ENCODE peak calls at places on chromosomes 4 and X, in eight cellular contexts. One of them, this sample, is unnamed.

GRCh38 chr4:94508841-94509240 is 57.1 kb downstream of the PDLIM5 start:
- DNase-seq in AG10803: peak
- DNase-seq in IMR-90: no peak
- DNase-seq in foreskin fibroblast: peak
- DNase-seq in Panc1: no peak
- DNase-seq in upper lobe of right lung: no peak
- DNase-seq in hepatocyte: no peak
- DNase-seq in cardiac muscle cell: no peak
- DNase-seq in this sample: no peak

GRCh38 chr4:173386751-173387150 is 12.2 kb downstream of the SCRG1 start:
- DNase-seq in AG10803: no peak
- DNase-seq in foreskin fibroblast: no peak
- DNase-seq in IMR-90: no peak
- DNase-seq in hepatocyte: no peak
- DNase-seq in upper lobe of right lung: no peak
- DNase-seq in Panc1: no peak
- DNase-seq in cardiac muscle cell: no peak
- DNase-seq in this sample: no peak

GRCh38 chr4:57023104-57023503 is 44.4 kb downstream of the POLR2B start:
- DNase-seq in AG10803: peak
- DNase-seq in hepatocyte: no peak
- DNase-seq in foreskin fibroblast: peak
- DNase-seq in IMR-90: peak
- DNase-seq in upper lobe of right lung: no peak
- DNase-seq in Panc1: no peak
- DNase-seq in cardiac muscle cell: no peak
- DNase-seq in this sample: peak

GRCh38 chr4:113248320-113248719 is 198.9 kb downstream of the ANK2 start:
- DNase-seq in upper lobe of right lung: no peak
- DNase-seq in Panc1: no peak
- DNase-seq in foreskin fibroblast: no peak
- DNase-seq in hepatocyte: no peak
- DNase-seq in AG10803: no peak
- DNase-seq in cardiac muscle cell: peak
- DNase-seq in IMR-90: no peak
- DNase-seq in this sample: no peak

GRCh38 chrX:124895947-124896346 is 423.7 kb upstream of the TEX13C start:
- DNase-seq in IMR-90: no peak
- DNase-seq in Panc1: no peak
- DNase-seq in AG10803: no peak
- DNase-seq in cardiac muscle cell: no peak
- DNase-seq in foreskin fibroblast: no peak
- DNase-seq in hepatocyte: no peak
- DNase-seq in upper lobe of right lung: no peak
- DNase-seq in this sample: no peak

GRCh38 chr4:148284526-148285193 is 157.6 kb downstream of the NR3C2 start:
- DNase-seq in cardiac muscle cell: peak
- DNase-seq in foreskin fibroblast: peak
- DNase-seq in Panc1: no peak
- DNase-seq in upper lobe of right lung: no peak
- DNase-seq in IMR-90: no peak
- DNase-seq in hepatocyte: no peak
- DNase-seq in AG10803: no peak
- DNase-seq in this sample: no peak

GRCh38 chrX:826448-826847 is 195.9 kb downstream of the SHOX start:
- DNase-seq in foreskin fibroblast: peak
- DNase-seq in hepatocyte: no peak
- DNase-seq in Panc1: no peak
- DNase-seq in upper lobe of right lung: no peak
- DNase-seq in cardiac muscle cell: no peak
- DNase-seq in IMR-90: no peak
- DNase-seq in AG10803: no peak
- DNase-seq in this sample: no peak

GRCh38 chrX:95889279-95889678 is 795.4 kb upstream of the DIAPH2 start:
- DNase-seq in Panc1: no peak
- DNase-seq in upper lobe of right lung: no peak
- DNase-seq in hepatocyte: no peak
- DNase-seq in AG10803: no peak
- DNase-seq in cardiac muscle cell: no peak
- DNase-seq in foreskin fibroblast: no peak
- DNase-seq in IMR-90: no peak
- DNase-seq in this sample: no peak

GRCh38 chr4:184649971-184650855 is 675 bp downstream of the PRIMPOL start:
- DNase-seq in upper lobe of right lung: no peak
- DNase-seq in hepatocyte: peak
- DNase-seq in cardiac muscle cell: peak
- DNase-seq in foreskin fibroblast: peak
- DNase-seq in Panc1: no peak
- DNase-seq in AG10803: peak
- DNase-seq in IMR-90: peak
- DNase-seq in this sample: no peak

GRCh38 chrX:40021647-40022046 is 76.1 kb downstream of the BCOR start:
- DNase-seq in IMR-90: no peak
- DNase-seq in cardiac muscle cell: no peak
- DNase-seq in Panc1: no peak
- DNase-seq in hepatocyte: no peak
- DNase-seq in AG10803: no peak
- DNase-seq in foreskin fibroblast: no peak
- DNase-seq in upper lobe of right lung: no peak
- DNase-seq in this sample: no peak

GRCh38 chr4:14792702-14793227 is 209.5 kb upstream of the CPEB2 start:
- DNase-seq in hepatocyte: no peak
- DNase-seq in IMR-90: no peak
- DNase-seq in cardiac muscle cell: no peak
- DNase-seq in upper lobe of right lung: no peak
- DNase-seq in AG10803: no peak
- DNase-seq in Panc1: no peak
- DNase-seq in foreskin fibroblast: no peak
- DNase-seq in this sample: no peak

GRCh38 chrX:136147966-136148365 is 633 bp downstream of the FHL1 start:
- DNase-seq in hepatocyte: no peak
- DNase-seq in foreskin fibroblast: peak
- DNase-seq in cardiac muscle cell: no peak
- DNase-seq in IMR-90: no peak
- DNase-seq in AG10803: no peak
- DNase-seq in Panc1: no peak
- DNase-seq in upper lobe of right lung: no peak
- DNase-seq in this sample: no peak

GRCh38 chrX:24395775-24396174 is 35.3 kb downstream of the SUPT20HL1 start:
- DNase-seq in hepatocyte: peak
- DNase-seq in AG10803: peak
- DNase-seq in upper lobe of right lung: no peak
- DNase-seq in IMR-90: peak
- DNase-seq in Panc1: peak
- DNase-seq in cardiac muscle cell: peak
- DNase-seq in foreskin fibroblast: peak
- DNase-seq in this sample: peak

GRCh38 chr4:3485011-3485881 is 22.1 kb downstream of the DOK7 start:
- DNase-seq in cardiac muscle cell: no peak
- DNase-seq in Panc1: no peak
- DNase-seq in foreskin fibroblast: no peak
- DNase-seq in upper lobe of right lung: no peak
- DNase-seq in hepatocyte: no peak
- DNase-seq in IMR-90: no peak
- DNase-seq in AG10803: no peak
- DNase-seq in this sample: no peak
- TF ChIP-seq CTCF in cardiac muscle cell: no peak
- TF ChIP-seq CTCF in Panc1: no peak
- TF ChIP-seq CTCF in foreskin fibroblast: no peak
- TF ChIP-seq CTCF in upper lobe of right lung: no peak
- TF ChIP-seq CTCF in hepatocyte: no peak
- TF ChIP-seq CTCF in IMR-90: no peak
- TF ChIP-seq CTCF in AG10803: no peak
- TF ChIP-seq CTCF in this sample: no peak

GRCh38 chrX:46587158-46587557 is 13.6 kb downstream of the CHST7 start:
- DNase-seq in upper lobe of right lung: no peak
- DNase-seq in Panc1: no peak
- DNase-seq in foreskin fibroblast: peak
- DNase-seq in cardiac muscle cell: no peak
- DNase-seq in IMR-90: peak
- DNase-seq in hepatocyte: no peak
- DNase-seq in AG10803: peak
- DNase-seq in this sample: no peak

GRCh38 chrX:46587753-46588171 is 14.2 kb downstream of the CHST7 start:
- DNase-seq in hepatocyte: no peak
- DNase-seq in cardiac muscle cell: no peak
- DNase-seq in IMR-90: no peak
- DNase-seq in AG10803: peak
- DNase-seq in foreskin fibroblast: peak
- DNase-seq in upper lobe of right lung: no peak
- DNase-seq in Panc1: no peak
- DNase-seq in this sample: no peak

GRCh38 chrX:46582964-46583363 is 9.4 kb downstream of the CHST7 start:
- DNase-seq in hepatocyte: no peak
- DNase-seq in foreskin fibroblast: peak
- DNase-seq in IMR-90: peak
- DNase-seq in Panc1: no peak
- DNase-seq in cardiac muscle cell: no peak
- DNase-seq in AG10803: peak
- DNase-seq in upper lobe of right lung: no peak
- DNase-seq in this sample: peak

GRCh38 chrX:46589977-46590723 is 16.6 kb downstream of the CHST7 start:
- DNase-seq in hepatocyte: no peak
- DNase-seq in IMR-90: peak
- DNase-seq in upper lobe of right lung: no peak
- DNase-seq in Panc1: no peak
- DNase-seq in cardiac muscle cell: no peak
- DNase-seq in AG10803: peak
- DNase-seq in foreskin fibroblast: peak
- DNase-seq in this sample: no peak

DNA sequence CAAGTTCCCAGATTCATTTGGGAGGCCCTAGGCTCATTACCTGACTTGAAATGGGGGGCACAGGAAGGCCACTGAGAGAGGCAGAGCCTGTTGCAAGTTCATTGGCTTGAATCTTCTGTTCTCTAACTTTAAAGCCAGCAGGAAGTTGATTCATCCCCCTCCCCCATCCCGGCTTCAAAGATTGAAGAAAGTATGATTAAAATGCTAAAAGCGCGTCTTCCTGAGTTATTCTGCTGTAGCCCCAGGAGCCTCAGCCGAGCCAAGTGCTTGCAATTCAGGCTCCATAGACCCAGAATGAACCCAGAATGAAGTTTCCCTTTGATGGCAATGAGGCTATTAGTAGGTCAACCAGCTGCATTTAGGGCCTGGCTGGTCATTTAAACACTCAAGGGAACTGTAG is 14.7 kb downstream of the CHST7 start:
- DNase-seq in AG10803: peak
- DNase-seq in foreskin fibroblast: peak
- DNase-seq in IMR-90: peak
- DNase-seq in upper lobe of right lung: no peak
- DNase-seq in Panc1: no peak
- DNase-seq in hepatocyte: no peak
- DNase-seq in cardiac muscle cell: no peak
- DNase-seq in this sample: no peak
- H3K4me3 ChIP-seq in AG10803: no peak
- H3K4me3 ChIP-seq in foreskin fibroblast: no peak
- H3K4me3 ChIP-seq in IMR-90: no peak
- H3K4me3 ChIP-seq in upper lobe of right lung: no peak
- H3K4me3 ChIP-seq in Panc1: no peak
- H3K4me3 ChIP-seq in hepatocyte: no peak
- H3K4me3 ChIP-seq in cardiac muscle cell: no peak
- H3K4me3 ChIP-seq in this sample: no peak

GRCh38 chr4:29756966-29757365 is 963.2 kb upstream of the PCDH7 start:
- DNase-seq in hepatocyte: no peak
- DNase-seq in upper lobe of right lung: no peak
- DNase-seq in cardiac muscle cell: no peak
- DNase-seq in IMR-90: no peak
- DNase-seq in AG10803: no peak
- DNase-seq in foreskin fibroblast: no peak
- DNase-seq in Panc1: no peak
- DNase-seq in this sample: no peak
- TF ChIP-seq CTCF in hepatocyte: no peak
- TF ChIP-seq CTCF in upper lobe of right lung: no peak
- TF ChIP-seq CTCF in cardiac muscle cell: no peak
- TF ChIP-seq CTCF in IMR-90: no peak
- TF ChIP-seq CTCF in AG10803: no peak
- TF ChIP-seq CTCF in foreskin fibroblast: no peak
- TF ChIP-seq CTCF in Panc1: no peak
- TF ChIP-seq CTCF in this sample: no peak

GRCh38 chrX:153408221-153408721 is 3.0 kb upstream of the ZFP92 start:
- DNase-seq in Panc1: no peak
- DNase-seq in upper lobe of right lung: no peak
- DNase-seq in AG10803: no peak
- DNase-seq in foreskin fibroblast: no peak
- DNase-seq in cardiac muscle cell: no peak
- DNase-seq in hepatocyte: no peak
- DNase-seq in IMR-90: no peak
- DNase-seq in this sample: no peak
- H3K4me3 ChIP-seq in Panc1: no peak
- H3K4me3 ChIP-seq in upper lobe of right lung: no peak
- H3K4me3 ChIP-seq in AG10803: no peak
- H3K4me3 ChIP-seq in foreskin fibroblast: no peak
- H3K4me3 ChIP-seq in cardiac muscle cell: no peak
- H3K4me3 ChIP-seq in hepatocyte: no peak
- H3K4me3 ChIP-seq in IMR-90: no peak
- H3K4me3 ChIP-seq in this sample: no peak

DNA sequence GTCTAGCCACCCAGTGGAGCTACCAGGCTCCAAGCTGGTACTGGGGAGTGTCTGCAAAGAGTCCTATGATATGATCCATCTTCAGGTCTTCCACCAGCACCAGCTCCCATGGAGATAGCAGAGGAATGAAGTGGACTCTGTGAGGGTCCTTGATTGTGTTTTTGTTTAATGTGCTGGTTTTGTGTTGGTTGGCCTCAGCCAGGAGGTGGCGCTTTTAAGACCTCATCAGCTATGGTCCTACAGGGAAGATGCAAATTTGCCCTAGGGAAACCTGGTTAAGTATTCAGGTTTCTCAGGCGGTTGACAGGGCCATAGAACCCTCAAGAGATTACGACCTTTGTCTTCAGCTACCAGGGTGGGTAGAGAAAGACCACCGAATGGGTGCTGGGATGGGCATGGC is 1141.1 kb downstream of the STIM2 start:
- DNase-seq in AG10803: no peak
- DNase-seq in upper lobe of right lung: no peak
- DNase-seq in hepatocyte: no peak
- DNase-seq in foreskin fibroblast: no peak
- DNase-seq in cardiac muscle cell: no peak
- DNase-seq in IMR-90: no peak
- DNase-seq in Panc1: no peak
- DNase-seq in this sample: no peak
- TF ChIP-seq CTCF in AG10803: no peak
- TF ChIP-seq CTCF in upper lobe of right lung: no peak
- TF ChIP-seq CTCF in hepatocyte: no peak
- TF ChIP-seq CTCF in foreskin fibroblast: no peak
- TF ChIP-seq CTCF in cardiac muscle cell: no peak
- TF ChIP-seq CTCF in IMR-90: no peak
- TF ChIP-seq CTCF in Panc1: peak
- TF ChIP-seq CTCF in this sample: no peak

GRCh38 chr4:92303621-92304027 is at the start of gene GRID2:
- DNase-seq in IMR-90: peak
- DNase-seq in Panc1: no peak
- DNase-seq in cardiac muscle cell: peak
- DNase-seq in foreskin fibroblast: peak
- DNase-seq in hepatocyte: peak
- DNase-seq in upper lobe of right lung: peak
- DNase-seq in AG10803: no peak
- DNase-seq in this sample: no peak
- H3K4me3 ChIP-seq in IMR-90: no peak
- H3K4me3 ChIP-seq in Panc1: peak
- H3K4me3 ChIP-seq in cardiac muscle cell: peak
- H3K4me3 ChIP-seq in foreskin fibroblast: no peak
- H3K4me3 ChIP-seq in hepatocyte: peak
- H3K4me3 ChIP-seq in upper lobe of right lung: no peak
- H3K4me3 ChIP-seq in AG10803: no peak
- H3K4me3 ChIP-seq in this sample: no peak

This sample was measured in AG04449.